ENCODE peak calls at places on chromosomes 6 and 20, in six cellular contexts. J is GOT3, P is lung, B is mesothelial cell of epicardium, I is B cell, D is fibroblast of lung. C is an unnamed sample.

GRCh38 chr20:9514461-9515210 is at the start of gene LAMP5:
- DNase-seq in I (peak; percentile 32), D (peak; percentile 32), B (peak; percentile 48), J (no peak), P (no peak), C (peak; percentile 80)

GRCh38 chr20:64222273-64222672 is 33.3 kb upstream of the PCMTD2 start:
- DNase-seq in D (peak; percentile 10), B (no peak), J (no peak), I (no peak), P (no peak), C (no peak)

GRCh38 chr6:25100288-25100687 is 164.5 kb upstream of the RIPOR2 start:
- DNase-seq in P (no peak), I (no peak), D (peak; percentile 28), B (no peak), J (no peak), C (no peak)

GRCh38 chr6:10382322-10382721 is 32.6 kb downstream of the TFAP2A start:
- DNase-seq in J (no peak), I (no peak), B (no peak), P (no peak), D (no peak), C (no peak)

GRCh38 chr6:100202417-100203194 is 208.6 kb upstream of the MCHR2 start:
- DNase-seq in J (peak; percentile 13), P (no peak), I (no peak), D (peak; percentile 96), B (no peak), C (no peak)

GRCh38 chr6:6619415-6619814 is 30.9 kb downstream of the LY86 start:
- DNase-seq in D (no peak), I (no peak), B (no peak), J (no peak), P (no peak), C (no peak)

GRCh38 chr6:105452924-105453756 is 50.3 kb upstream of the PREP start:
- DNase-seq in P (no peak), D (no peak), B (no peak), J (no peak), I (peak; percentile 52), C (no peak)

GRCh38 chr6:38943964-38944363 is 104.6 kb upstream of the GLP1R start:
- DNase-seq in B (no peak), I (no peak), J (no peak), D (no peak), P (no peak), C (no peak)

GRCh38 chr6:115159733-115160132 is 816.9 kb upstream of the HS3ST5 start:
- DNase-seq in D (no peak), J (no peak), B (no peak), P (no peak), I (no peak), C (no peak)

GRCh38 chr20:56722042-56722441 is 92.9 kb downstream of the TFAP2C start:
- DNase-seq in I (peak; percentile 11), D (no peak), J (no peak), P (no peak), B (no peak), C (no peak)

GRCh38 chr6:72616406-72617015 is 5.4 kb upstream of the KCNQ5 start:
- DNase-seq in D (peak; percentile 73), P (no peak), B (no peak), I (peak; percentile 55), J (no peak), C (no peak)

GRCh38 chr6:139686308-139686707 is 311.9 kb upstream of the CITED2 start:
- DNase-seq in P (no peak), D (peak; percentile 24), B (no peak), I (no peak), J (no peak), C (no peak)

GRCh38 chr20:33697129-33697528 is 10.9 kb upstream of the E2F1 start:
- DNase-seq in B (no peak), J (no peak), D (no peak), P (no peak), I (no peak), C (no peak)

GRCh38 chr6:16819752-16820151 is 58.5 kb upstream of the ATXN1 start:
- DNase-seq in D (peak; percentile 52), P (no peak), I (no peak), B (no peak), J (no peak), C (no peak)

GRCh38 chr6:150271501-150272263 is 97.1 kb upstream of the IYD start:
- DNase-seq in B (no peak), P (no peak), J (no peak), I (no peak), D (no peak), C (no peak)

GRCh38 chr20:23925789-23926525 is 46.4 kb upstream of the CST5 start:
- DNase-seq in J (no peak), P (no peak), I (no peak), B (no peak), D (no peak), C (no peak)

GRCh38 chr20:56752274-56752673 is 123.2 kb downstream of the TFAP2C start:
- DNase-seq in D (no peak), P (no peak), B (no peak), I (no peak), J (no peak), C (no peak)

GRCh38 chr6:110448846-110449544 is 27.4 kb downstream of the SLC22A16 start:
- DNase-seq in P (no peak), D (no peak), I (no peak), J (no peak), B (no peak), C (no peak)

GRCh38 chr20:10898555-10898954 is 224.8 kb upstream of the JAG1 start:
- DNase-seq in B (no peak), P (no peak), D (peak; percentile 73), J (no peak), I (no peak), C (no peak)

GRCh38 chr6:125699591-125699990 is 49.8 kb upstream of the HEY2 start:
- DNase-seq in D (no peak), P (no peak), J (no peak), I (peak; percentile 5), B (no peak), C (no peak)

GRCh38 chr20:13029687-13030510 is 21.1 kb downstream of the SPTLC3 start:
- DNase-seq in J (peak; percentile 71), I (no peak), B (no peak), P (peak; percentile 41), D (peak; percentile 89), C (peak; percentile 43)

GRCh38 chr20:57211949-57212889 is 54.2 kb downstream of the BMP7 start:
- DNase-seq in I (no peak), B (no peak), J (peak; percentile 55), P (no peak), D (peak; percentile 67), C (peak; percentile 34)

GRCh38 chr6:52691718-52692117 is 20.8 kb downstream of the TMEM14A start:
- DNase-seq in P (no peak), D (peak; percentile 15), B (no peak), J (no peak), I (no peak), C (no peak)

GRCh38 chr6:127539292-127539691 is 20.2 kb upstream of the MTCL3 start:
- DNase-seq in J (no peak), I (peak; percentile 13), P (no peak), D (peak; percentile 67), B (no peak), C (no peak)